ENCODE peak calls at places on chromosomes 12 and 14, in four cellular contexts. One of them, this sample, is unnamed.

GRCh38 chr12:91984571-91984970 is 161.1 kb downstream of the BTG1 start:
- DNase-seq in fibroblast of lung: peak
- DNase-seq in PC-9: no peak
- DNase-seq in progenitor cell of endocrine pancreas: no peak
- DNase-seq in this sample: no peak

GRCh38 chr12:67998379-67998778 is 9.1 kb downstream of the IFNG-AS1 start:
- DNase-seq in progenitor cell of endocrine pancreas: no peak
- DNase-seq in PC-9: no peak
- DNase-seq in fibroblast of lung: no peak
- DNase-seq in this sample: no peak

GRCh38 chr14:67449096-67449495 is 37.1 kb upstream of the PLEK2 start:
- DNase-seq in progenitor cell of endocrine pancreas: no peak
- DNase-seq in PC-9: no peak
- DNase-seq in fibroblast of lung: no peak
- DNase-seq in this sample: no peak

GRCh38 chr12:7650091-7650490 is 15.6 kb downstream of the APOBEC1 start:
- DNase-seq in PC-9: no peak
- DNase-seq in progenitor cell of endocrine pancreas: no peak
- DNase-seq in fibroblast of lung: no peak
- DNase-seq in this sample: no peak

GRCh38 chr12:57621497-57622292 is 10.5 kb downstream of the ARHGEF25 start:
- DNase-seq in progenitor cell of endocrine pancreas: peak
- DNase-seq in PC-9: peak
- DNase-seq in fibroblast of lung: no peak
- DNase-seq in this sample: peak

GRCh38 chr12:19316420-19316819 is 122.9 kb upstream of the AEBP2 start:
- DNase-seq in PC-9: no peak
- DNase-seq in progenitor cell of endocrine pancreas: no peak
- DNase-seq in fibroblast of lung: peak
- DNase-seq in this sample: no peak

GRCh38 chr12:5438671-5439200 is 6.8 kb downstream of the NTF3 start:
- DNase-seq in fibroblast of lung: peak
- DNase-seq in PC-9: no peak
- DNase-seq in progenitor cell of endocrine pancreas: no peak
- DNase-seq in this sample: no peak

GRCh38 chr12:50101663-50102062 is 2.1 kb upstream of the GPD1 start:
- DNase-seq in PC-9: no peak
- DNase-seq in fibroblast of lung: peak
- DNase-seq in progenitor cell of endocrine pancreas: no peak
- DNase-seq in this sample: no peak

GRCh38 chr14:89681086-89682018 is 264.3 kb upstream of the FOXN3 start:
- DNase-seq in fibroblast of lung: no peak
- DNase-seq in progenitor cell of endocrine pancreas: no peak
- DNase-seq in PC-9: no peak
- DNase-seq in this sample: no peak

GRCh38 chr12:18145924-18146323 is 55.9 kb upstream of the RERGL start:
- DNase-seq in progenitor cell of endocrine pancreas: no peak
- DNase-seq in PC-9: no peak
- DNase-seq in fibroblast of lung: no peak
- DNase-seq in this sample: no peak

GRCh38 chr12:27277846-27278260 is 33.8 kb downstream of the STK38L start:
- DNase-seq in fibroblast of lung: peak
- DNase-seq in PC-9: peak
- DNase-seq in progenitor cell of endocrine pancreas: no peak
- DNase-seq in this sample: no peak

GRCh38 chr14:76832503-76832988 is 6.3 kb downstream of the LRRC74A start:
- DNase-seq in progenitor cell of endocrine pancreas: no peak
- DNase-seq in PC-9: no peak
- DNase-seq in fibroblast of lung: no peak
- DNase-seq in this sample: no peak

GRCh38 chr14:105879867-105880561 is 353.6 kb downstream of the TMEM121 start:
- DNase-seq in fibroblast of lung: no peak
- DNase-seq in PC-9: no peak
- DNase-seq in progenitor cell of endocrine pancreas: no peak
- DNase-seq in this sample: peak

GRCh38 chr14:102474934-102475333 is 34.6 kb downstream of the ANKRD9 start:
- DNase-seq in fibroblast of lung: peak
- DNase-seq in progenitor cell of endocrine pancreas: no peak
- DNase-seq in PC-9: no peak
- DNase-seq in this sample: no peak

GRCh38 chr12:99386907-99387306 is 260.6 kb upstream of the GARIN6 start:
- DNase-seq in progenitor cell of endocrine pancreas: no peak
- DNase-seq in PC-9: no peak
- DNase-seq in fibroblast of lung: peak
- DNase-seq in this sample: no peak

GRCh38 chr12:2054091-2055018 is 1.6 kb downstream of the CACNA1C start:
- DNase-seq in progenitor cell of endocrine pancreas: no peak
- DNase-seq in fibroblast of lung: no peak
- DNase-seq in PC-9: no peak
- DNase-seq in this sample: peak

GRCh38 chr14:86003998-86004397 is 474.1 kb downstream of the FLRT2 start:
- DNase-seq in PC-9: no peak
- DNase-seq in fibroblast of lung: peak
- DNase-seq in progenitor cell of endocrine pancreas: no peak
- DNase-seq in this sample: no peak

GRCh38 chr12:118706437-118706836 is 274.9 kb upstream of the SRRM4 start:
- DNase-seq in PC-9: no peak
- DNase-seq in progenitor cell of endocrine pancreas: no peak
- DNase-seq in fibroblast of lung: no peak
- DNase-seq in this sample: no peak

GRCh38 chr12:118704517-118704916 is 276.8 kb upstream of the SRRM4 start:
- DNase-seq in PC-9: no peak
- DNase-seq in fibroblast of lung: no peak
- DNase-seq in progenitor cell of endocrine pancreas: no peak
- DNase-seq in this sample: no peak
- TF ChIP-seq CTCF in PC-9: no peak
- TF ChIP-seq CTCF in fibroblast of lung: no peak
- TF ChIP-seq CTCF in progenitor cell of endocrine pancreas: no peak
- TF ChIP-seq CTCF in this sample: no peak

GRCh38 chr12:15580431-15580830 is 208.8 kb downstream of the EPS8 start:
- DNase-seq in progenitor cell of endocrine pancreas: no peak
- DNase-seq in PC-9: no peak
- DNase-seq in fibroblast of lung: no peak
- DNase-seq in this sample: no peak
- TF ChIP-seq CTCF in progenitor cell of endocrine pancreas: no peak
- TF ChIP-seq CTCF in PC-9: no peak
- TF ChIP-seq CTCF in fibroblast of lung: no peak
- TF ChIP-seq CTCF in this sample: no peak

DNA sequence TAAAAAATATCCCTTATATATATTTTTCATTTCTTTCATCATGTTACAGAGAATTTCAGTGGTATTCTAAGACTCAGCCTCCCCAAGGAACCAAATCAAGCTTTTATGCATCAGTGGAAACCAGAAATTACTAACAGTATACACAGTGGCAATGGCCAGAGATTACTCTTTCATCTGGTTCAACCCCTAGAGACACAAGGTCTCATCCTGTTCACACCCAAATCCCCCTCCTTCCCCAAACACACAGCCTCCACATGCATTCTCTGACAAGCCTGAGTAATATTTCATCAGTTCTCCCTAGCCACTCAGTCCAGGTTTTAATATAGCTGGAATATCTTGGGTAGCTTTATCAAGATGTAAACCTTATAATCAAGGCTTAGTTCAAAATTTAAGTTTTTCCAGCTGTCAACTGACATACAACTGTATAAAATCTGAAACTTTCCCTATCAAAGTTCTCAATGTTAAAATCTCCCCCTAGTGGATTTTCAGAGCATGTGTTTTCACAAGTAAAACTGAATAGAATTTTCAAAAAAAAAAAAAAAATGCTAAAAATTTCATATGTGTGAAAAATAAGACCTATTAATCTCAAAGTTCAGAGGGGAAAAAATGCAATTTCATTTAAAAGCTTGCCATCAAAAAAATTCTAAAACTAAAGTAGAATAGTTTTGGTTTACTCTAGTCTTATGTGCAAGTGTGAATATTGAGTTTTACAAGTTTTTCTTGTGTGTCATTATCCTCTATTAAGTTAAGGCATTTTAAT is 10.5 kb upstream of the SSTR1 start:
- DNase-seq in fibroblast of lung: peak
- DNase-seq in progenitor cell of endocrine pancreas: no peak
- DNase-seq in PC-9: no peak
- DNase-seq in this sample: no peak
- TF ChIP-seq CTCF in fibroblast of lung: peak
- TF ChIP-seq CTCF in progenitor cell of endocrine pancreas: peak
- TF ChIP-seq CTCF in PC-9: peak
- TF ChIP-seq CTCF in this sample: peak

DNA sequence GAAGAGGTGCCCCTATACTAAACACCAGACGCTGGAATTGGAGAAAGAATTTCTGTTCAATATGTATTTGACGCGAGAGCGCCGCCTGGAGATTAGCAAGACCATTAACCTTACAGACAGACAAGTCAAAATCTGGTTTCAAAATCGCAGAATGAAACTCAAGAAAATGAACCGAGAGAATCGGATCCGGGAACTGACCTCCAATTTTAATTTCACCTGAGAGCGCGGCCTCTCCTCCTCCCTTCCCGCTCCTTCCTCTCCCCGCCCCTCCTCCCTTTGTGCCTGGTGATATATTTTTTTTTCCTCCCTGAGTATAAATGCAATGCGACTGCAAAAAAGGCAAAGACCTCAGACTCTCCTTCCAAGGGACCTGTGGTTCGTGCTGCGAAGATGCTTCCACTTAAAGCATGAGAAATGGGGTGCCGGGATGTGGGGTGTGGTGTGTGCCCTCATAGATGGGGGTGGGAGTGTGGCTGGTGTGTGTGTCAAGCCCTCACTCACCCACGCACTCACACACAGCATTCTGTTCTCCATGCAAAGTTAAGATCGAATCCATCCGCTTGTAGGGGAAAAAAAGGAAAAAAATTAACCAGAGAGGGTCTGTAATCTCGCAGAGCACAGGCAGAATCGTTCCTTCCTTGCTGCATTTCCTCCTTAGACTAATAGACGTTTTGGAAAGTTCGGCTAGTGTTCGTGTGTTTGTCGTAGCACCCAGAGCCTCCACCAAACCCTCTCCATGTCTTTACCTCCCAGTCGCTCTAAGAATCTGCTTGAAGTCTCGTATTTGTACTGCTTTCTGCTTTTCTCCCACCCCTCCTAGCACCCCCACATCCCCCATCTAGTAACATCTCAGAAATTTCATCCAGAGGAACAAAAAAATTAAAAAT is 4.5 kb downstream of the HOXC10 start:
- DNase-seq in PC-9: peak
- DNase-seq in fibroblast of lung: no peak
- DNase-seq in progenitor cell of endocrine pancreas: no peak
- DNase-seq in this sample: peak
- TF ChIP-seq CTCF in PC-9: peak
- TF ChIP-seq CTCF in fibroblast of lung: peak
- TF ChIP-seq CTCF in progenitor cell of endocrine pancreas: peak
- TF ChIP-seq CTCF in this sample: peak

GRCh38 chr14:104878582-104878981 is 13.5 kb downstream of the CEP170B start:
- DNase-seq in progenitor cell of endocrine pancreas: no peak
- DNase-seq in PC-9: no peak
- DNase-seq in fibroblast of lung: no peak
- DNase-seq in this sample: peak
- TF ChIP-seq CTCF in progenitor cell of endocrine pancreas: no peak
- TF ChIP-seq CTCF in PC-9: no peak
- TF ChIP-seq CTCF in fibroblast of lung: no peak
- TF ChIP-seq CTCF in this sample: no peak

GRCh38 chr14:104871656-104872468 is 6.8 kb downstream of the CEP170B start:
- DNase-seq in PC-9: no peak
- DNase-seq in progenitor cell of endocrine pancreas: no peak
- DNase-seq in fibroblast of lung: no peak
- DNase-seq in this sample: peak

GRCh38 chr14:104869669-104870367 is 4.8 kb downstream of the CEP170B start:
- DNase-seq in fibroblast of lung: peak
- DNase-seq in progenitor cell of endocrine pancreas: no peak
- DNase-seq in PC-9: no peak
- DNase-seq in this sample: no peak

GRCh38 chr14:104870368-104871144 is 5.5 kb downstream of the CEP170B start:
- DNase-seq in progenitor cell of endocrine pancreas: peak
- DNase-seq in PC-9: no peak
- DNase-seq in fibroblast of lung: no peak
- DNase-seq in this sample: peak

GRCh38 chr14:104872469-104873341 is 7.6 kb downstream of the CEP170B start:
- DNase-seq in PC-9: peak
- DNase-seq in fibroblast of lung: peak
- DNase-seq in progenitor cell of endocrine pancreas: no peak
- DNase-seq in this sample: peak

DNA sequence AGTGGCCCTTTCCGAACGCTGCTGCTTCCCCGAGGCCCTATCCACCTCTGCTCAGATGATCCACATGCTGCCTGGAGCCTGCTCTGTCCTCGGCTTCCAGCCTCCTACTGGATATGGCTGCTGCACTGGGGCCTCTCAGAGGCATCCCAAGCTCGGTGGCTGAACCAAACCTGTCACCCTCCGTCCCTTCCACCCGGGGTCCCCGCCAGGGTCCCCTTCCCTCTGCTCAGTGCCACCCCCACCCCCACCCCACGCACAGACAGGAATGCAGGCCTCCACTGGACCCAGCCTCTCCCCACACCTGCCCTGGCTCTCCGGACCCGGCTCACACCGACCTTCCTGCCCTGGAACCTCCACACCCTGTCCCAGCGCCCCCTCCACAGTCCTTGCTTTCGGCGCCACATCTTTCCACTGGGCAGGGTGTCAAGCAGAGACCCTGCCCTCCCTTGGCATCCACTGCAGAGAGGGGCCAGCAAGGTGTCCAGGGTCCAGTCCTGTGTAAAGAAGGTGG is 6.1 kb downstream of the CEP170B start:
- DNase-seq in fibroblast of lung: no peak
- DNase-seq in PC-9: no peak
- DNase-seq in progenitor cell of endocrine pancreas: no peak
- DNase-seq in this sample: peak
- TF ChIP-seq CTCF in fibroblast of lung: no peak
- TF ChIP-seq CTCF in PC-9: peak
- TF ChIP-seq CTCF in progenitor cell of endocrine pancreas: no peak
- TF ChIP-seq CTCF in this sample: no peak

DNA sequence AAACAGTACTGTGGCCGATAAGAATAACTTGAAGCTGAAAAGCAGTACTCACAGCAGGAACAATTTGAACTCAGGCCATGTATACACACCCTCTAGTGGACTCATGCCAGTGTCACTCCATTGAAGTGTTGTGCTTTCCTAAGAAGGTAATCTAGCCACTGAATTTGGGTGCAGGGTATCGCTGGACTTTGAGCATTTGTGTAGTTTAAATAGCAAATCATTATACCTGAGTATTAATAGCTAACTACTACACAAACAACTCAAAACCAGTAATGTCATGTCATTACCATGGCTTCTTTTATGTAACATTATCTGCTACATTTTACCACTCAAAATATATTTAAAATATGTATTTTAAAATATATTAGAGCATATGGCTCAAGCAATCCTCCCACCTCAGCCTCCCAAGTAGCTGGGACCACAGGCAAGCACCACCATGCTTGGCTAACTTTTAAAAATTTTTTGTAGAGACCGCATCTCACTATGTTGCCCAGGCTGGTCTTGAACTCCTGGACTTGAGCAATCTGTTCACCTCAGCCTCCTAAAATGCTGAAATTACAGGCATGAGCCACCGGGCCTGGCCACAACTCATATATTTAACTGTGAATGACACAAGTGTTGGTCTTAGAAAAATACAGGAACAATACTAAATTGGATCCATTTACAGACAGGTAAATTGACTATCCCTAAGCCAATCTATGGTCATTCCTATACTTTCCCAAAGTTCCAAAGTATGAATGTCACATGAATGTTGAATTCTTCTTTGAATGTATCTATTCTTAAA is 25.6 kb upstream of the ARID4A start:
- DNase-seq in PC-9: no peak
- DNase-seq in progenitor cell of endocrine pancreas: no peak
- DNase-seq in fibroblast of lung: peak
- DNase-seq in this sample: no peak
- TF ChIP-seq CTCF in PC-9: peak
- TF ChIP-seq CTCF in progenitor cell of endocrine pancreas: peak
- TF ChIP-seq CTCF in fibroblast of lung: no peak
- TF ChIP-seq CTCF in this sample: no peak